ENCODE peak calls at places on chromosome 9, in eight cellular contexts. P is fibroblast of lung, E is HepG2, O is GM23248, Q is mammary epithelial cell, G is uterus, H is H1, F is PC-9. A is an unnamed sample.

GRCh38 chr9:89452561-89452960 is 45.4 kb downstream of the SEMA4D start:
- DNase-seq in P (no peak), O (no peak), H (no peak), Q (no peak), G (no peak), F (no peak), E (no peak), A (no peak)

GRCh38 chr9:99818439-99818992 is 3.2 kb upstream of the NR4A3 start:
- DNase-seq in O (peak; percentile 17), P (no peak), G (no peak), Q (no peak), F (no peak), E (no peak), H (no peak), A (no peak)

GRCh38 chr9:20398511-20399338 is 223.6 kb downstream of the MLLT3 start:
- DNase-seq in E (no peak), Q (no peak), O (no peak), F (no peak), H (no peak), G (no peak), P (no peak), A (no peak)

GRCh38 chr9:89015330-89015729 is 24.1 kb downstream of the S1PR3 start:
- DNase-seq in F (no peak), O (no peak), H (no peak), E (no peak), G (no peak), P (peak; percentile 70), Q (no peak), A (no peak)

GRCh38 chr9:86175223-86175622 is 75.9 kb upstream of the GOLM1 start:
- DNase-seq in E (no peak), G (no peak), H (no peak), F (no peak), P (no peak), O (no peak), Q (no peak), A (no peak)

GRCh38 chr9:2158111-2158610 is 143.0 kb downstream of the SMARCA2 start:
- DNase-seq in E (no peak), H (no peak), F (peak; percentile 62), P (peak; percentile 80), Q (peak; percentile 76), O (peak; percentile 80), G (peak; percentile 60), A (peak; percentile 31)

GRCh38 chr9:113853333-113853732 is 22.8 kb upstream of the ZNF618 start:
- DNase-seq in P (no peak), F (no peak), H (no peak), O (no peak), G (no peak), E (peak; percentile 28), Q (no peak), A (no peak)

GRCh38 chr9:98742325-98743280 is 33.9 kb upstream of the GABBR2 start:
- DNase-seq in F (no peak), G (no peak), O (peak; percentile 73), P (peak; percentile 54), E (no peak), H (no peak), Q (peak; percentile 27), A (no peak)

GRCh38 chr9:2228132-2228531 is 213.0 kb downstream of the SMARCA2 start:
- DNase-seq in O (peak; percentile 17), P (peak; percentile 29), E (no peak), F (no peak), Q (no peak), H (peak; percentile 44), G (no peak), A (no peak)

GRCh38 chr9:31032206-31032605 is 1352.2 kb upstream of the ACO1 start:
- DNase-seq in G (no peak), O (no peak), E (no peak), H (no peak), F (no peak), P (no peak), Q (no peak), A (no peak)

GRCh38 chr9:69324549-69325401 is at the start of gene ENTREP1:
- DNase-seq in Q (peak; percentile 75), F (peak; percentile 61), E (no peak), G (peak; percentile 43), P (peak; percentile 19), O (peak; percentile 44), H (no peak), A (no peak)

GRCh38 chr9:36566813-36567217 is 5.9 kb upstream of the MELK start:
- DNase-seq in H (no peak), E (no peak), O (peak; percentile 91), P (no peak), G (no peak), F (no peak), Q (peak; percentile 65), A (no peak)

GRCh38 chr9:79155308-79155707 is 416.5 kb upstream of the TLE4 start:
- DNase-seq in H (no peak), P (no peak), O (no peak), F (no peak), E (no peak), Q (peak; percentile 45), G (no peak), A (no peak)

GRCh38 chr9:107895524-107896001 is 406.0 kb upstream of the KLF4 start:
- DNase-seq in P (peak; percentile 80), E (no peak), G (no peak), H (no peak), Q (peak; percentile 40), O (peak; percentile 81), F (no peak), A (no peak)

GRCh38 chr9:63816742-63817621 is 1468.0 kb downstream of the FOXD4L5 start:
- DNase-seq in E (peak; percentile 70), H (peak; percentile 93), P (peak; percentile 92), G (peak; percentile 34), F (peak; percentile 37), Q (peak; percentile 99), O (peak; percentile 92), A (peak; percentile 55)

GRCh38 chr9:61667559-61668121 is 477.8 kb downstream of the SPATA31A7 start:
- DNase-seq in G (no peak), H (no peak), F (no peak), P (no peak), Q (no peak), O (no peak), E (no peak), A (no peak)
- H3K9me3 ChIP-seq in G (no peaks in the 10 kb centered on the region), H (peaks cover 12% of the 10 kb centered on the region), F (no peaks in the 10 kb centered on the region), P (no peaks in the 10 kb centered on the region), Q (peaks cover 36% of the 10 kb centered on the region), O (no peaks in the 10 kb centered on the region), E (no peaks in the 10 kb centered on the region), A (no peaks in the 10 kb centered on the region)

DNA sequence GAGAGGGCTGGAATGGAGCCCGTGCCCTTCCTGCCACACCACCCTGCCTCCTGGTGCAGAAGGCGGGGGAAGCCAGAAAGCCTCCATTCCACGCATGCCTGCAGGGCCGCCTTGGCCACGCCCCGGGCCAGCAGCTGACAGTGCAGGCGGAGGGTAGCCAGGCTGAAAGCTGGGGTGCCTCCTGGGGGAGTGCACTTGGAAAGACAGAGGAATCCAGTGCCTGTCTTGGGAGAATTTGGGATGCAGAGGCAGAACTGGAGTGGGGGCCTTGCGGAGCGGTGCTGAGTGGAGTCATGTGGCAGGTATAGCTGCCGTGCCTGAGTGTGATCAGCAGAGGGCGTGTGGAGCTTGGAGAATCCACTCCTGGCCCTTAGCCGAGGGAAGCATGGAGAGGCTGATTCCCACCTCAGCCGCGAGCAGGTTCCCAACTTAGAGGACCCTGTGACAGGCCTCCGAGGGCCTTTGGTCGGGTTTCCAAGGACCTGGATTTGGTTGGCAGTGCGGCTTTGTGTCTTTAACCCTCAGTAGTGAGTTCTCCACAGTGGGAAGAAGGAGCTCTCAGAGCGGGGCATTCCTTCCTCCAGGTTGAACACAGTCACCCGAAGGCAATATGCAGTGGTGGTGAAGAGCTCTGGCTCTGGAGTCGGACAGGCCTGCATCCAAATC is 9.1 kb upstream of the URM1 start:
- DNase-seq in E (peak; percentile 67), G (peak; percentile 85), O (peak; percentile 93), H (no peak), Q (peak; percentile 72), P (peak; percentile 81), F (no peak), A (peak; percentile 70)
- H3K4me3 ChIP-seq in E (peak overlapping the region; percentile 59), G (peak overlapping the region; percentile 16), O (peak overlapping the region; percentile 70), H (no peak overlapping the region), Q (no peak overlapping the region), P (peak overlapping the region; percentile 28), F (peak overlapping the region; percentile 53), A (peak overlapping the region; percentile 62)

DNA sequence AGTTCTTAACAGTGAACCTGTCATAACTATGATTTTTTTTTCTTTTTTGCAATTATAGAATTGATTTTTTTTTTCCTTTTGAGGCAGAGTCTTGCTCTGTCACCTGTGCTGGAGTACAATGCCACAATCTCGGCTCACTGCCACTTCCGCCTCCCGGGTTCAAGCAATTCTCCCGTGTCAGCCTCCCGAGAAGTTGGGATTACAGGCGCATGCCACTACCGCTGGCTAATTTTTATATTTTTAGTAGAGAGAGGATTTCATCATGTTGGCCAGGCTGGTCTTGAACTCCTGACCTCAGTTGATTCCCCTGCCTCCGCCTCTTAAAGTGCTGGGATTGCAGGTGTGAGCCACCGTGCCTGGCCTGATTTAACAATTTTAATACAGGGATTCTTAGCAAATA is 21.4 kb downstream of the UGCG start:
- DNase-seq in E (no peak), G (no peak), Q (no peak), F (no peak), P (no peak), O (no peak), H (no peak), A (no peak)
- H3K27ac ChIP-seq in E (no peak overlapping the region), G (no peak overlapping the region), Q (no peak overlapping the region), F (no peak overlapping the region), P (no peak overlapping the region), O (peak overlapping the region; percentile 11), H (no peak overlapping the region), A (no peak overlapping the region)

DNA sequence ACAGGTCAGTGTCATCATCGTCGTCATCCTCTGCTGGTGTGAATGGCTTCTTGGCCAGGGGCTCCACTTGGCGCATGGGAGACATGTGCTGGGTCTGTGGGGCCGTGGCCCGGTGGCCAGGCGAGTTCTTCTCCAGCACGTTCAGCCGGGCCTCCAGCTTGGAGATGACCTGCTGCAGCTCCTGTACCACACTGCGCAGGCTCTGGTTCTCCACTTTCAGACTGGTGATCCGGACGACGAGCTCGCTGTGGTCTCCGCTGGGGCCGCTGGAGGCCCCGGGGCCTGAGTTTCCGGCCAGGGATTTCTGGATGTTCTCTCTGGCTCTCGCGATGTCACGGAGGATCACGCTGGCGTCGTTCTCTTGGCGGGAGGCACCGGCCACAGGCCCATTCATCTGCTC is 40.6 kb downstream of the ZNF484 start:
- DNase-seq in E (no peak), G (no peak), O (no peak), H (no peak), Q (no peak), F (no peak), P (no peak), A (no peak)
- H3K9me3 ChIP-seq in E (peaks cover 13% of the 10 kb centered on the region), G (no peaks in the 10 kb centered on the region), O (no peaks in the 10 kb centered on the region), H (peaks cover 28% of the 10 kb centered on the region), Q (peaks cover 9% of the 10 kb centered on the region), F (peaks cover 13% of the 10 kb centered on the region), P (no peaks in the 10 kb centered on the region), A (no peaks in the 10 kb centered on the region)

GRCh38 chr9:131776473-131776872 is 36.6 kb upstream of the RAPGEF1 start:
- DNase-seq in Q (no peak), E (peak; percentile 32), F (no peak), O (peak; percentile 62), P (peak; percentile 44), G (no peak), H (no peak), A (no peak)
- H3K4me3 ChIP-seq in Q (no peak overlapping the region), E (no peak overlapping the region), F (no peak overlapping the region), O (no peak overlapping the region), P (no peak overlapping the region), G (no peak overlapping the region), H (no peak overlapping the region), A (no peak overlapping the region)

DNA sequence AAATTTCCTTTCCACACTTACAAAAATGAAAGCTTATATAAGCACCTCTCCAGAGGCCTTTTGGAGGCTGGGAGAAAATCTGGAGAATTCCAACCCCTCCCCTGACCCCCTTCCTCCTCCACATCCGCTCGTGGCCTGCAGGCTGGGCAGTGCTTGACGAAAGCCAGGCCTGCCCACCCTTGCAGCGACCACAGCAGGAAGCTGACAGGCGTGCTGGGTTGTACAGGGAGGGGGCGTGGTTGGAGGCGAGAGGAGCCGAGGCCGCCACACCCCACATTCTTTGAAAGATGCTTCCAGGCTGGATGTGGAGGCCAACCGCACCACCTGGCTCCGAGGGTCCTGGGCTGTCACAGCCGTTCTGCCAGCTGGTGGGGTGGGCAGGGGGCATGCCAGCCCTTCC is 47.8 kb upstream of the IER5L start:
- DNase-seq in O (peak; percentile 48), P (peak; percentile 56), Q (peak; percentile 67), H (no peak), G (peak; percentile 84), E (no peak), F (peak; percentile 68), A (peak; percentile 70)
- H3K27ac ChIP-seq in O (no peak overlapping the region), P (no peak overlapping the region), Q (no peak overlapping the region), H (no peak overlapping the region), G (peak overlapping the region; percentile 67), E (no peak overlapping the region), F (peak overlapping the region; percentile 49), A (no peak overlapping the region)